ENCODE peak calls at places on chromosomes 3 and 15, in seven cellular contexts. One of them, this sample, is unnamed.

GRCh38 chr3:78221796-78222195 is 1181.9 kb downstream of the ROBO2 start:
- DNase-seq in left ventricle myocardium inferior: no peak
- DNase-seq in fibroblast of lung: peak; percentile 26
- DNase-seq in upper lobe of right lung: no peak
- DNase-seq in aorta: no peak
- DNase-seq in CD8-positive, alpha-beta T cell: no peak
- DNase-seq in osteoblast: no peak
- DNase-seq in this sample: no peak

GRCh38 chr15:37038716-37039106 is 61.6 kb downstream of the MEIS2 start:
- DNase-seq in left ventricle myocardium inferior: no peak
- DNase-seq in fibroblast of lung: no peak
- DNase-seq in upper lobe of right lung: no peak
- DNase-seq in aorta: no peak
- DNase-seq in CD8-positive, alpha-beta T cell: no peak
- DNase-seq in osteoblast: no peak
- DNase-seq in this sample: no peak

GRCh38 chr3:61371123-61371522 is 119.9 kb upstream of the FHIT start:
- DNase-seq in osteoblast: peak; percentile 14
- DNase-seq in fibroblast of lung: peak; percentile 1
- DNase-seq in left ventricle myocardium inferior: no peak
- DNase-seq in CD8-positive, alpha-beta T cell: no peak
- DNase-seq in upper lobe of right lung: no peak
- DNase-seq in aorta: no peak
- DNase-seq in this sample: no peak

GRCh38 chr3:128559486-128560225 is 66.7 kb upstream of the GATA2 start:
- DNase-seq in CD8-positive, alpha-beta T cell: no peak
- DNase-seq in aorta: peak; percentile 60
- DNase-seq in left ventricle myocardium inferior: no peak
- DNase-seq in fibroblast of lung: no peak
- DNase-seq in osteoblast: peak; percentile 72
- DNase-seq in upper lobe of right lung: peak; percentile 60
- DNase-seq in this sample: no peak

GRCh38 chr15:43912991-43913927 is 86.5 kb downstream of the WDR76 start:
- DNase-seq in osteoblast: peak; percentile 93
- DNase-seq in upper lobe of right lung: no peak
- DNase-seq in aorta: no peak
- DNase-seq in CD8-positive, alpha-beta T cell: no peak
- DNase-seq in left ventricle myocardium inferior: no peak
- DNase-seq in fibroblast of lung: peak; percentile 100
- DNase-seq in this sample: peak; percentile 88

GRCh38 chr3:33111581-33111980 is 2.2 kb upstream of the CRTAP start:
- DNase-seq in upper lobe of right lung: no peak
- DNase-seq in osteoblast: no peak
- DNase-seq in CD8-positive, alpha-beta T cell: no peak
- DNase-seq in aorta: no peak
- DNase-seq in left ventricle myocardium inferior: no peak
- DNase-seq in fibroblast of lung: no peak
- DNase-seq in this sample: no peak

GRCh38 chr3:152460936-152461335 is 192.2 kb downstream of the MBNL1 start:
- DNase-seq in osteoblast: no peak
- DNase-seq in aorta: no peak
- DNase-seq in upper lobe of right lung: no peak
- DNase-seq in CD8-positive, alpha-beta T cell: no peak
- DNase-seq in fibroblast of lung: no peak
- DNase-seq in left ventricle myocardium inferior: no peak
- DNase-seq in this sample: no peak

GRCh38 chr3:140180603-140181002 is 245.6 kb downstream of the CLSTN2 start:
- DNase-seq in left ventricle myocardium inferior: no peak
- DNase-seq in osteoblast: no peak
- DNase-seq in aorta: no peak
- DNase-seq in upper lobe of right lung: no peak
- DNase-seq in CD8-positive, alpha-beta T cell: no peak
- DNase-seq in fibroblast of lung: no peak
- DNase-seq in this sample: no peak

GRCh38 chr15:80599359-80599758 is 95.8 kb upstream of the ABHD17C start:
- DNase-seq in osteoblast: no peak
- DNase-seq in left ventricle myocardium inferior: no peak
- DNase-seq in fibroblast of lung: peak; percentile 82
- DNase-seq in CD8-positive, alpha-beta T cell: no peak
- DNase-seq in upper lobe of right lung: no peak
- DNase-seq in aorta: no peak
- DNase-seq in this sample: no peak

GRCh38 chr3:87136066-87136596 is 91.0 kb upstream of the CHMP2B start:
- DNase-seq in CD8-positive, alpha-beta T cell: no peak
- DNase-seq in left ventricle myocardium inferior: no peak
- DNase-seq in upper lobe of right lung: no peak
- DNase-seq in fibroblast of lung: peak; percentile 4
- DNase-seq in osteoblast: no peak
- DNase-seq in aorta: no peak
- DNase-seq in this sample: no peak

GRCh38 chr15:74535388-74536084 is 5.5 kb upstream of the ARID3B start:
- DNase-seq in aorta: no peak
- DNase-seq in left ventricle myocardium inferior: no peak
- DNase-seq in fibroblast of lung: no peak
- DNase-seq in osteoblast: no peak
- DNase-seq in CD8-positive, alpha-beta T cell: no peak
- DNase-seq in upper lobe of right lung: no peak
- DNase-seq in this sample: no peak

GRCh38 chr15:38130200-38130567 is 122.5 kb upstream of the SPRED1 start:
- DNase-seq in upper lobe of right lung: no peak
- DNase-seq in left ventricle myocardium inferior: no peak
- DNase-seq in aorta: no peak
- DNase-seq in osteoblast: no peak
- DNase-seq in CD8-positive, alpha-beta T cell: no peak
- DNase-seq in fibroblast of lung: no peak
- DNase-seq in this sample: no peak

GRCh38 chr3:141231923-141232861 is 567 bp downstream of the PXYLP1 start:
- DNase-seq in osteoblast: peak; percentile 82
- DNase-seq in left ventricle myocardium inferior: peak; percentile 35
- DNase-seq in CD8-positive, alpha-beta T cell: no peak
- DNase-seq in upper lobe of right lung: peak; percentile 81
- DNase-seq in fibroblast of lung: peak; percentile 5
- DNase-seq in aorta: peak; percentile 82
- DNase-seq in this sample: no peak

GRCh38 chr3:67461667-67462142 is 192.7 kb downstream of the SUCLG2 start:
- DNase-seq in left ventricle myocardium inferior: no peak
- DNase-seq in CD8-positive, alpha-beta T cell: no peak
- DNase-seq in fibroblast of lung: peak; percentile 61
- DNase-seq in aorta: no peak
- DNase-seq in upper lobe of right lung: no peak
- DNase-seq in osteoblast: peak; percentile 49
- DNase-seq in this sample: no peak

GRCh38 chr3:131075632-131076328 is 49.1 kb downstream of the NEK11 start:
- DNase-seq in osteoblast: no peak
- DNase-seq in upper lobe of right lung: no peak
- DNase-seq in aorta: no peak
- DNase-seq in left ventricle myocardium inferior: no peak
- DNase-seq in fibroblast of lung: no peak
- DNase-seq in CD8-positive, alpha-beta T cell: no peak
- DNase-seq in this sample: no peak

GRCh38 chr3:139848660-139849059 is 86.3 kb upstream of the CLSTN2 start:
- DNase-seq in left ventricle myocardium inferior: no peak
- DNase-seq in fibroblast of lung: no peak
- DNase-seq in upper lobe of right lung: no peak
- DNase-seq in aorta: no peak
- DNase-seq in osteoblast: no peak
- DNase-seq in CD8-positive, alpha-beta T cell: no peak
- DNase-seq in this sample: no peak

GRCh38 chr3:50430950-50431435 is 71.7 kb upstream of the TMEM115 start:
- DNase-seq in aorta: no peak
- DNase-seq in left ventricle myocardium inferior: no peak
- DNase-seq in fibroblast of lung: no peak
- DNase-seq in CD8-positive, alpha-beta T cell: no peak
- DNase-seq in osteoblast: no peak
- DNase-seq in upper lobe of right lung: no peak
- DNase-seq in this sample: no peak

GRCh38 chr3:124217542-124217941 is 225.6 kb upstream of the ROPN1 start:
- DNase-seq in upper lobe of right lung: no peak
- DNase-seq in CD8-positive, alpha-beta T cell: no peak
- DNase-seq in osteoblast: peak; percentile 74
- DNase-seq in aorta: no peak
- DNase-seq in left ventricle myocardium inferior: peak; percentile 28
- DNase-seq in fibroblast of lung: peak; percentile 72
- DNase-seq in this sample: no peak

GRCh38 chr3:45981321-45982038 is 14.1 kb downstream of the FYCO1 start:
- DNase-seq in osteoblast: peak; percentile 80
- DNase-seq in left ventricle myocardium inferior: no peak
- DNase-seq in aorta: no peak
- DNase-seq in CD8-positive, alpha-beta T cell: no peak
- DNase-seq in fibroblast of lung: peak; percentile 68
- DNase-seq in upper lobe of right lung: no peak
- DNase-seq in this sample: no peak

GRCh38 chr3:64122476-64122875 is 99.2 kb upstream of the PSMD6 start:
- DNase-seq in osteoblast: no peak
- DNase-seq in CD8-positive, alpha-beta T cell: no peak
- DNase-seq in fibroblast of lung: no peak
- DNase-seq in aorta: no peak
- DNase-seq in upper lobe of right lung: no peak
- DNase-seq in left ventricle myocardium inferior: peak; percentile 56
- DNase-seq in this sample: no peak

GRCh38 chr15:51336011-51336410 is 2.4 kb downstream of the CYP19A1 start:
- DNase-seq in CD8-positive, alpha-beta T cell: no peak
- DNase-seq in upper lobe of right lung: no peak
- DNase-seq in aorta: no peak
- DNase-seq in left ventricle myocardium inferior: peak; percentile 50
- DNase-seq in fibroblast of lung: peak; percentile 39
- DNase-seq in osteoblast: peak; percentile 73
- DNase-seq in this sample: no peak

GRCh38 chr15:37031198-37031597 is 69.2 kb downstream of the MEIS2 start:
- DNase-seq in upper lobe of right lung: no peak
- DNase-seq in aorta: no peak
- DNase-seq in osteoblast: no peak
- DNase-seq in CD8-positive, alpha-beta T cell: no peak
- DNase-seq in left ventricle myocardium inferior: no peak
- DNase-seq in fibroblast of lung: peak; percentile 79
- DNase-seq in this sample: no peak

GRCh38 chr3:51057111-51057510 is 328.0 kb upstream of the MANF start:
- DNase-seq in CD8-positive, alpha-beta T cell: no peak
- DNase-seq in upper lobe of right lung: no peak
- DNase-seq in left ventricle myocardium inferior: no peak
- DNase-seq in osteoblast: no peak
- DNase-seq in fibroblast of lung: no peak
- DNase-seq in aorta: no peak
- DNase-seq in this sample: no peak

DNA sequence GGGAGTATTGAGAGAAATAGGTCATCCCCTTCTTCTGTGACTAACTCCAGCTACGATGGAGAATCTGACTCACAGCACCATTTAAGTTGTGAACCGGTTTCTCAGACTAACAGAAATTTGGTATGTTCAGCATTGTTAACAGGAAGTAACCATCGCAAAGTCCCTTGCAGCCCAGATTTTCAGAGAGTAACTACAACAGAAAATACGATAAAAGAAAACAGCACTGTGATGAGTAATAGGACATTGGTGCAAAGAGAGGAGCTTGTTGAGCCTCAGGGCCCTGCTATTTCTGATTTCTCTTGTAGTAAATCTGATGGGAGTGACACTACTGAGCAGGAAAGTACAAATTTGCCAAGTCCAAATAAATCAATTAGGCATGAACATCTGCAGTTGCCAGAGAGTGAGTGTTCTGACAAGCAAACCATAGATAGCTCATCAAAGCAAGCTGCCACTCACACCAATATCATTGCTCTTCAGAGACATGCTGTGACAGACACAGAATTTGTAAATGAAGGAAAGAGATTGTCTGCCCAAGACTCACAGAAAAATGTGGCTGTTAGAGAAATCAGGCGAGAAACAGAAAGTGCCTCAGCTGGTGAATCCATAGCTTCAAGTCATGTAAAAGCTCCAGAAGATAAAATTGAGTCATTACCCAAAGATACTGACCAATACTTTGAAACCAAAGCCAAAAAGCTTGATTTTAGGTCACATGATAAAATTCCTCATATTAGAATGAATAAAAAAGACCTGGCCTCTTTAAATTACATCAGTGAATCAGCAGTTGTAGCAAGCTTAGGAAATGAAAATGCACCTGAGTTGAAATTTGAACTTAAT is 50.6 kb downstream of the CRYBG3 start:
- DNase-seq in CD8-positive, alpha-beta T cell: peak; percentile 14
- DNase-seq in upper lobe of right lung: no peak
- DNase-seq in aorta: no peak
- DNase-seq in osteoblast: peak; percentile 78
- DNase-seq in left ventricle myocardium inferior: no peak
- DNase-seq in fibroblast of lung: peak; percentile 98
- DNase-seq in this sample: peak; percentile 55
- H3K4me3 ChIP-seq in CD8-positive, alpha-beta T cell: no peak overlapping the region
- H3K4me3 ChIP-seq in upper lobe of right lung: no peak overlapping the region
- H3K4me3 ChIP-seq in aorta: no peak overlapping the region
- H3K4me3 ChIP-seq in osteoblast: peak overlapping the region; percentile 47
- H3K4me3 ChIP-seq in left ventricle myocardium inferior: no peak overlapping the region
- H3K4me3 ChIP-seq in fibroblast of lung: no peak overlapping the region
- H3K4me3 ChIP-seq in this sample: no peak overlapping the region

DNA sequence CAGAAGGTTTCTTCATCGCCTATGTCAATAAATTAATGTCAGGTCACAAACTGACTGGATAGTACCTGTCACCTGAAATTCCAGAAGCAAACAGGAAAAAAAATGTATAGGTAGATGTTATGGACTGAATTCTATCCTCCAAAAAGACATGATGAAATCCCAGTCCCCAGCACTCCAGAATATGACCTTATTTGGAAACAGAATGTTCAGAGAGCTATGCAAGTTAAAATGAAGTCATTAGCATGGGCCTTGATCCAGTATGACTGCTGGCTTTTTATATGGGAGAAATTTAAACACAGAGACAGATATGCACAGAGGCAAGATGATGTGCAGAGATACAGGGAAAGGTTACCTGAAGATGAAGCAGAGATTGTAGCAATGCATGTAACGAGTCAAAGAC is 953.4 kb downstream of the ZPLD1 start:
- DNase-seq in fibroblast of lung: peak; percentile 54
- DNase-seq in left ventricle myocardium inferior: no peak
- DNase-seq in CD8-positive, alpha-beta T cell: no peak
- DNase-seq in aorta: no peak
- DNase-seq in upper lobe of right lung: no peak
- DNase-seq in osteoblast: no peak
- DNase-seq in this sample: no peak
- H3K27ac ChIP-seq in fibroblast of lung: no peak overlapping the region
- H3K27ac ChIP-seq in left ventricle myocardium inferior: no peak overlapping the region
- H3K27ac ChIP-seq in CD8-positive, alpha-beta T cell: no peak overlapping the region
- H3K27ac ChIP-seq in aorta: no peak overlapping the region
- H3K27ac ChIP-seq in upper lobe of right lung: no peak overlapping the region
- H3K27ac ChIP-seq in osteoblast: no peak overlapping the region
- H3K27ac ChIP-seq in this sample: no peak overlapping the region

DNA sequence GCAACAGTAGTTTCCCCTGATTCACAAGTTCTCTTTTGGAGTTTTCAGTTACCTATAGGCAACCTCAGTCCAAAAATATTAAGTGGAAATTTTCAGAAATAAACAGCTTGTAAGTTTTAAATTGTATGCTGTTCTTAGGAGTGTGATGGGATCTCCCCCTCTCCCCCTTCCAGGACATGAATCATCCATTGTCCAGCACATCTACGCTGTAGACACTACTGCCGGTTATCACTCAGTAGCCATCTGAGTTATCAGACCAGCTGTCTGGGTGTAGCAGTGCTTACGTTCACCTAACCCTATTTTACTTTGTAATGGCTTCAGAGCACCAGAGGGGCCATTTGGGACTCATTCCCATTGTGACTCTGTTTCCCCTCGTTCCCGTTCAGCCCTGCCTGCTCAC is 96.7 kb upstream of the PLXNA1 start:
- DNase-seq in osteoblast: peak; percentile 47
- DNase-seq in upper lobe of right lung: no peak
- DNase-seq in left ventricle myocardium inferior: no peak
- DNase-seq in aorta: no peak
- DNase-seq in fibroblast of lung: peak; percentile 50
- DNase-seq in CD8-positive, alpha-beta T cell: no peak
- DNase-seq in this sample: no peak
- H3K4me3 ChIP-seq in osteoblast: no peak overlapping the region
- H3K4me3 ChIP-seq in upper lobe of right lung: no peak overlapping the region
- H3K4me3 ChIP-seq in left ventricle myocardium inferior: no peak overlapping the region
- H3K4me3 ChIP-seq in aorta: no peak overlapping the region
- H3K4me3 ChIP-seq in fibroblast of lung: no peak overlapping the region
- H3K4me3 ChIP-seq in CD8-positive, alpha-beta T cell: no peak overlapping the region
- H3K4me3 ChIP-seq in this sample: no peak overlapping the region

GRCh38 chr3:16290007-16290826 is 25.2 kb downstream of the OXNAD1 start:
- DNase-seq in fibroblast of lung: peak; percentile 44
- DNase-seq in upper lobe of right lung: no peak
- DNase-seq in aorta: no peak
- DNase-seq in left ventricle myocardium inferior: no peak
- DNase-seq in CD8-positive, alpha-beta T cell: peak; percentile 62
- DNase-seq in osteoblast: no peak
- DNase-seq in this sample: no peak
- H3K27ac ChIP-seq in fibroblast of lung: no peak overlapping the region
- H3K27ac ChIP-seq in upper lobe of right lung: no peak overlapping the region
- H3K27ac ChIP-seq in aorta: no peak overlapping the region
- H3K27ac ChIP-seq in left ventricle myocardium inferior: peak overlapping the region; percentile 81
- H3K27ac ChIP-seq in CD8-positive, alpha-beta T cell: peak overlapping the region; percentile 86
- H3K27ac ChIP-seq in osteoblast: peak overlapping the region; percentile 15
- H3K27ac ChIP-seq in this sample: no peak overlapping the region

This sample was measured in RWPE2.